ENCODE peak calls at places on chromosomes 5 and 9, in eight cellular contexts. E, Z, P, T, F, M, B and L are unnamed samples.
A peak's percentile ranks its signal among the peaks of the same experiment; 100 is the strongest.

GRCh38 chr5:31378838-31379237 is 153.1 kb downstream of the DROSHA start:
- DNase-seq in E (no peak), Z (no peak), P (no peak), T (no peak), F (no peak), M (no peak), B (no peak), L (no peak)

GRCh38 chr9:89664896-89665329 is 60.1 kb downstream of the GADD45G start:
- DNase-seq in E (no peak), Z (no peak), P (no peak), T (no peak), F (no peak), M (peak; percentile 17), B (no peak), L (no peak)

GRCh38 chr9:7790022-7790818 is 9.4 kb downstream of the DMAC1 start:
- DNase-seq in E (no peak), Z (no peak), P (no peak), T (no peak), F (no peak), M (no peak), B (no peak), L (no peak)

GRCh38 chr9:91766301-91766700 is 183.7 kb downstream of the ROR2 start:
- DNase-seq in E (no peak), Z (no peak), P (no peak), T (no peak), F (no peak), M (no peak), B (no peak), L (no peak)

GRCh38 chr5:140020601-140021177 is 22.4 kb downstream of the NRG2 start:
- DNase-seq in E (no peak), Z (no peak), P (no peak), T (no peak), F (no peak), M (no peak), B (peak; percentile 5), L (no peak)

GRCh38 chr5:14143843-14144585 is 872 bp downstream of the TRIO start:
- DNase-seq in E (peak; percentile 24), Z (no peak), P (peak; percentile 45), T (peak; percentile 6), F (peak; percentile 24), M (no peak), B (peak; percentile 54), L (no peak)

GRCh38 chr5:102629827-102630605 is 125.1 kb upstream of the PAM start:
- DNase-seq in E (no peak), Z (no peak), P (no peak), T (no peak), F (no peak), M (no peak), B (no peak), L (no peak)

GRCh38 chr9:88143179-88143578 is 4.9 kb upstream of the SPATA31C2 start:
- DNase-seq in E (no peak), Z (no peak), P (no peak), T (no peak), F (no peak), M (no peak), B (no peak), L (no peak)

GRCh38 chr5:174618589-174618988 is 105.8 kb upstream of the MSX2 start:
- DNase-seq in E (no peak), Z (no peak), P (no peak), T (no peak), F (no peak), M (no peak), B (no peak), L (no peak)

GRCh38 chr5:66814146-66814991 is 218.2 kb downstream of the MAST4 start:
- DNase-seq in E (peak; percentile 26), Z (peak; percentile 66), P (no peak), T (no peak), F (no peak), M (peak; percentile 13), B (peak; percentile 72), L (no peak)

GRCh38 chr9:122642226-122642625 is 15.2 kb downstream of the OR1B1 start:
- DNase-seq in E (no peak), Z (no peak), P (no peak), T (no peak), F (no peak), M (peak; percentile 2), B (peak; percentile 7), L (no peak)

GRCh38 chr5:154199263-154199662 is 8.7 kb downstream of the GALNT10 start:
- DNase-seq in E (no peak), Z (peak; percentile 83), P (no peak), T (no peak), F (no peak), M (no peak), B (peak; percentile 21), L (no peak)